ENCODE peak calls at places on chromosomes 13 and 19, in five cellular contexts. One of them, this sample, is unnamed. For H3K4me1 and H3K36me3, the result is how much of the 10 kb centered on the place peaks cover.

GRCh38 chr13:46495647-46496046 is 57.3 kb upstream of the LRCH1 start:
- DNase-seq in K562: no peak
- DNase-seq in HepG2: no peak
- DNase-seq in HCT116: no peak
- DNase-seq in SK-N-SH: no peak
- DNase-seq in this sample: no peak

GRCh38 chr19:17933414-17934129 is 757 bp downstream of the CCDC124 start:
- DNase-seq in HepG2: peak
- DNase-seq in K562: no peak
- DNase-seq in HCT116: no peak
- DNase-seq in SK-N-SH: no peak
- DNase-seq in this sample: no peak

GRCh38 chr19:3768015-3768747 is 3.8 kb downstream of the RAX2 start:
- DNase-seq in HCT116: no peak
- DNase-seq in K562: no peak
- DNase-seq in HepG2: no peak
- DNase-seq in SK-N-SH: no peak
- DNase-seq in this sample: no peak

GRCh38 chr13:109844396-109844795 is 58.0 kb upstream of the IRS2 start:
- DNase-seq in HepG2: no peak
- DNase-seq in K562: no peak
- DNase-seq in SK-N-SH: no peak
- DNase-seq in HCT116: no peak
- DNase-seq in this sample: no peak

GRCh38 chr13:89966524-89966923 is 1381.0 kb upstream of the MIR17HG start:
- DNase-seq in HCT116: no peak
- DNase-seq in HepG2: no peak
- DNase-seq in SK-N-SH: no peak
- DNase-seq in K562: no peak
- DNase-seq in this sample: no peak

GRCh38 chr13:74696148-74696922 is 562.1 kb upstream of the KLF12 start:
- DNase-seq in SK-N-SH: no peak
- DNase-seq in HepG2: no peak
- DNase-seq in HCT116: no peak
- DNase-seq in K562: no peak
- DNase-seq in this sample: no peak

GRCh38 chr19:4446801-4447200 is 10.8 kb downstream of the UBXN6 start:
- DNase-seq in HepG2: no peak
- DNase-seq in SK-N-SH: no peak
- DNase-seq in K562: no peak
- DNase-seq in HCT116: no peak
- DNase-seq in this sample: no peak

GRCh38 chr19:19134687-19135158 is 3.6 kb downstream of the TMEM161A start:
- DNase-seq in SK-N-SH: peak
- DNase-seq in HepG2: no peak
- DNase-seq in HCT116: no peak
- DNase-seq in K562: peak
- DNase-seq in this sample: no peak

GRCh38 chr13:110503037-110503901 is 58.3 kb downstream of the RAB20 start:
- DNase-seq in HCT116: no peak
- DNase-seq in K562: peak
- DNase-seq in SK-N-SH: no peak
- DNase-seq in HepG2: no peak
- DNase-seq in this sample: no peak

GRCh38 chr13:39051157-39051556 is 12.9 kb downstream of the NHLRC3 start:
- DNase-seq in HepG2: peak
- DNase-seq in K562: no peak
- DNase-seq in SK-N-SH: peak
- DNase-seq in HCT116: peak
- DNase-seq in this sample: no peak

GRCh38 chr13:89150362-89150761 is 1479.2 kb downstream of the SLITRK5 start:
- DNase-seq in K562: no peak
- DNase-seq in HCT116: no peak
- DNase-seq in HepG2: no peak
- DNase-seq in SK-N-SH: no peak
- DNase-seq in this sample: no peak

GRCh38 chr13:84983321-84983720 is 815.9 kb downstream of the SLITRK6 start:
- DNase-seq in SK-N-SH: no peak
- DNase-seq in HCT116: no peak
- DNase-seq in HepG2: no peak
- DNase-seq in K562: no peak
- DNase-seq in this sample: no peak
- TF ChIP-seq SIN3A in SK-N-SH: no peak
- TF ChIP-seq SIN3A in HCT116: no peak
- TF ChIP-seq SIN3A in HepG2: no peak
- TF ChIP-seq SIN3A in K562: no peak
- TF ChIP-seq SIN3A in this sample: no peak

DNA sequence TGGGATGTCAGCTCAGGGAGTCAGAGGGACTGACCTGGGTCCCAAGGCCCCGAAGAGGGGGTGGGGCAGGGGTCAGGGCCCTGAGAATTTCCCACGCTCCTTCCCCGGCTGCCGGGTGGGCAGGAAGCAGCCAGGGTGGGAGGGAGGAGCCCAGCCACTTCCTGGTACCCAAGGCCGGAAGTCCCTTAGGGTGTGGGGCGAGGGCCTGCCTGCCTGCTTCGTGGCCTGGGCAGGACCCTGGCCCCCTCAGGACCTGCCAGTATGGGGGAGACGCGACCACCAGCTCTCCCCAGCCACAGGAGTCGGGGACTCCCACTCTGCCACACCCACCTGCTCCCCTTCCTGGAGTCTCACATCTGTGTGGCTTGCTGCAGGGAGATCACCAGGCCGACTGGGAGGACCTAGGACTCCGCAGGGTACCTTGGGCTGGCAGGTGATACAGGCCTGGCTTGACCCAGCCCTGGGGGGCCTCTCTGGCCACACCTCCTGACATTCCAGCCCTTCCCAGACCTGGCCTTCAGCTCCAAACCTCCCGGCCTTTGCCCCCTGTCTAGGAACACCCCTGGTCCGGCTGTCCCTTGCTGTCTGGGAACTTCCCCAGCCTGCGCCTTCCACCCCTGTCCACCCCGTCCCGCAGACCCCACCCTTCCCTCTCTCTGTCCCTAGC is 9.8 kb upstream of the CIRBP start:
- DNase-seq in K562: no peak
- DNase-seq in HCT116: no peak
- DNase-seq in HepG2: peak
- DNase-seq in SK-N-SH: peak
- DNase-seq in this sample: no peak
- H3K4me1 ChIP-seq in K562: half or more
- H3K4me1 ChIP-seq in HCT116: under half
- H3K4me1 ChIP-seq in HepG2: half or more
- H3K4me1 ChIP-seq in SK-N-SH: under half
- H3K4me1 ChIP-seq in this sample: half or more

GRCh38 chr13:98111168-98112098 is 31.5 kb upstream of the FARP1 start:
- DNase-seq in HepG2: no peak
- DNase-seq in SK-N-SH: no peak
- DNase-seq in K562: no peak
- DNase-seq in HCT116: no peak
- DNase-seq in this sample: no peak

GRCh38 chr13:98112456-98112855 is 30.4 kb upstream of the FARP1 start:
- DNase-seq in HepG2: no peak
- DNase-seq in K562: no peak
- DNase-seq in HCT116: no peak
- DNase-seq in SK-N-SH: no peak
- DNase-seq in this sample: no peak

GRCh38 chr13:98110749-98111148 is 32.1 kb upstream of the FARP1 start:
- DNase-seq in HepG2: no peak
- DNase-seq in SK-N-SH: no peak
- DNase-seq in K562: no peak
- DNase-seq in HCT116: no peak
- DNase-seq in this sample: no peak

GRCh38 chr13:98108330-98108729 is 34.6 kb upstream of the FARP1 start:
- DNase-seq in SK-N-SH: no peak
- DNase-seq in K562: no peak
- DNase-seq in HCT116: no peak
- DNase-seq in HepG2: no peak
- DNase-seq in this sample: no peak

GRCh38 chr13:98109226-98109625 is 33.7 kb upstream of the FARP1 start:
- DNase-seq in HepG2: no peak
- DNase-seq in K562: no peak
- DNase-seq in SK-N-SH: no peak
- DNase-seq in HCT116: no peak
- DNase-seq in this sample: no peak
- H3K36me3 ChIP-seq in HepG2: under half
- H3K36me3 ChIP-seq in K562: under half
- H3K36me3 ChIP-seq in SK-N-SH: under half
- H3K36me3 ChIP-seq in HCT116: under half
- H3K36me3 ChIP-seq in this sample: under half

GRCh38 chr13:79988573-79988972 is 352.4 kb downstream of the SPRY2 start:
- DNase-seq in SK-N-SH: no peak
- DNase-seq in HCT116: no peak
- DNase-seq in HepG2: no peak
- DNase-seq in K562: no peak
- DNase-seq in this sample: no peak
- TF ChIP-seq SIN3A in SK-N-SH: no peak
- TF ChIP-seq SIN3A in HCT116: no peak
- TF ChIP-seq SIN3A in HepG2: no peak
- TF ChIP-seq SIN3A in K562: no peak
- TF ChIP-seq SIN3A in this sample: no peak

GRCh38 chr13:99305180-99305965 is 1.8 kb downstream of the GPR183 start:
- DNase-seq in HepG2: no peak
- DNase-seq in HCT116: no peak
- DNase-seq in SK-N-SH: no peak
- DNase-seq in K562: no peak
- DNase-seq in this sample: no peak

GRCh38 chr13:99303863-99304521 is 3.2 kb downstream of the GPR183 start:
- DNase-seq in HCT116: no peak
- DNase-seq in HepG2: no peak
- DNase-seq in SK-N-SH: no peak
- DNase-seq in K562: no peak
- DNase-seq in this sample: no peak

GRCh38 chr13:99301913-99302636 is 5.1 kb downstream of the GPR183 start:
- DNase-seq in K562: no peak
- DNase-seq in HepG2: no peak
- DNase-seq in HCT116: no peak
- DNase-seq in SK-N-SH: no peak
- DNase-seq in this sample: no peak

GRCh38 chr13:99302637-99303505 is 4.3 kb downstream of the GPR183 start:
- DNase-seq in HepG2: no peak
- DNase-seq in SK-N-SH: no peak
- DNase-seq in K562: no peak
- DNase-seq in HCT116: no peak
- DNase-seq in this sample: no peak

DNA sequence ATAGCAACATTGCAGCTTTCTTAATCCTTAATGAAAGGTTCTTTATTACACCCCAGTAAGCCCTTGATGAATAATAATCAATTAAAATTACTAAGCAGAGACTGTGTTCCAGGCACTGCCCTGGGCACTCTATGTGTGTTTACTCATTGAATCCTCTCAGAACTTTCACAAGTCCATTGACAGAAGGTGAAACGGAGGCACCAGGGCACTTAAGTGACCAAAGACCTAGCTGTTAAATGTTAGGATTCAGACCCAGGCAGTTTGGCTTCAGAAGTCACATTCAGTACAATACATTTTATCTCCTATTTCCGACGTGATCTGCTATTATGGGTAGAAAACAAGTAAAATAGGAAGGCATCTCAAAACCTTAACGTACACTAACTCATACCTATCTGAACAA is 2.7 kb downstream of the GPR183 start:
- DNase-seq in HCT116: no peak
- DNase-seq in HepG2: no peak
- DNase-seq in K562: no peak
- DNase-seq in SK-N-SH: no peak
- DNase-seq in this sample: no peak
- H3K4me1 ChIP-seq in HCT116: under half
- H3K4me1 ChIP-seq in HepG2: under half
- H3K4me1 ChIP-seq in K562: under half
- H3K4me1 ChIP-seq in SK-N-SH: under half
- H3K4me1 ChIP-seq in this sample: under half

DNA sequence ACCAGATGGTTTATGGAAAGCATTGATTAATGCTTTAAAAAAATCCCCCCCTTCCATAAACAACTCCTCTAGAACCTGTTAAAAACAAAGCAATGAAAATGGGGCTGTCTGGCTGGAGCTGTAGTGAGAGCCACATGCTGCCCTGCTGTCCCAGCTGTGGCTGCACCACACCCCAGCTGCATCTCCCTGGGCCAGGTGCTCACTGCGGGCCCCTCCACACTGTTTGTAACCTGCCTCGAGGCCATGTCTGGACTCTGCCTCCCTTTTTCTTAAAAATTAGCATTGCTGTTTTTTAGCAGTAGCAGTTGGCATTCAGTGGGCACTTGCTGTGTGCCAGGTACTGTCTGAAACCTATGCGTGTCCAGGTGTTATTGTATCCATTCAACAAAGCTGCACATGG is 15.2 kb upstream of the F2RL3 start:
- DNase-seq in HepG2: no peak
- DNase-seq in K562: no peak
- DNase-seq in HCT116: no peak
- DNase-seq in SK-N-SH: no peak
- DNase-seq in this sample: no peak
- H3K36me3 ChIP-seq in HepG2: under half
- H3K36me3 ChIP-seq in K562: half or more
- H3K36me3 ChIP-seq in HCT116: under half
- H3K36me3 ChIP-seq in SK-N-SH: half or more
- H3K36me3 ChIP-seq in this sample: under half